ENCODE peak calls at places on chromosomes 16 and 17, in seven cellular contexts. M is IMR-90, L is HepG2, B is K562, R is A549, T is GM12878, J is H1. Q is an unnamed sample.

GRCh38 chr17:20173091-20173490 is 163.9 kb downstream of the SPECC1 start:
- DNase-seq in M (no peak), L (peak), B (no peak), R (no peak), T (no peak), J (no peak), Q (no peak)

GRCh38 chr17:69348441-69348840 is 21.5 kb upstream of the ABCA5 start:
- DNase-seq in M (no peak), L (no peak), B (no peak), R (no peak), T (no peak), J (no peak), Q (no peak)

GRCh38 chr17:39001703-39002637 is 34.8 kb upstream of the FBXO47 start:
- DNase-seq in M (peak), L (no peak), B (peak), R (peak), T (no peak), J (no peak), Q (no peak)

GRCh38 chr16:53829186-53829747 is 125.3 kb downstream of the FTO start:
- DNase-seq in M (peak), L (no peak), B (no peak), R (no peak), T (no peak), J (no peak), Q (no peak)

GRCh38 chr17:28363776-28364650 is 986 bp downstream of the SEBOX start:
- DNase-seq in M (no peak), L (no peak), B (no peak), R (no peak), T (no peak), J (no peak), Q (no peak)

GRCh38 chr17:4327638-4328037 is 38.8 kb downstream of the UBE2G1 start:
- DNase-seq in M (peak), L (no peak), B (no peak), R (peak), T (no peak), J (no peak), Q (peak)

GRCh38 chr17:4004517-4005295 is 40.5 kb upstream of the ATP2A3 start:
- DNase-seq in M (no peak), L (peak), B (peak), R (peak), T (peak), J (peak), Q (peak)

GRCh38 chr16:83137326-83137770 is 510.6 kb downstream of the CDH13 start:
- DNase-seq in M (peak), L (peak), B (no peak), R (peak), T (no peak), J (no peak), Q (no peak)

GRCh38 chr16:66911112-66911511 is 7.6 kb downstream of the CDH16 start:
- DNase-seq in M (no peak), L (no peak), B (no peak), R (no peak), T (no peak), J (no peak), Q (no peak)

GRCh38 chr17:1605681-1606351 is 22.8 kb downstream of the SLC43A2 start:
- DNase-seq in M (no peak), L (no peak), B (no peak), R (no peak), T (no peak), J (no peak), Q (no peak)

DNA sequence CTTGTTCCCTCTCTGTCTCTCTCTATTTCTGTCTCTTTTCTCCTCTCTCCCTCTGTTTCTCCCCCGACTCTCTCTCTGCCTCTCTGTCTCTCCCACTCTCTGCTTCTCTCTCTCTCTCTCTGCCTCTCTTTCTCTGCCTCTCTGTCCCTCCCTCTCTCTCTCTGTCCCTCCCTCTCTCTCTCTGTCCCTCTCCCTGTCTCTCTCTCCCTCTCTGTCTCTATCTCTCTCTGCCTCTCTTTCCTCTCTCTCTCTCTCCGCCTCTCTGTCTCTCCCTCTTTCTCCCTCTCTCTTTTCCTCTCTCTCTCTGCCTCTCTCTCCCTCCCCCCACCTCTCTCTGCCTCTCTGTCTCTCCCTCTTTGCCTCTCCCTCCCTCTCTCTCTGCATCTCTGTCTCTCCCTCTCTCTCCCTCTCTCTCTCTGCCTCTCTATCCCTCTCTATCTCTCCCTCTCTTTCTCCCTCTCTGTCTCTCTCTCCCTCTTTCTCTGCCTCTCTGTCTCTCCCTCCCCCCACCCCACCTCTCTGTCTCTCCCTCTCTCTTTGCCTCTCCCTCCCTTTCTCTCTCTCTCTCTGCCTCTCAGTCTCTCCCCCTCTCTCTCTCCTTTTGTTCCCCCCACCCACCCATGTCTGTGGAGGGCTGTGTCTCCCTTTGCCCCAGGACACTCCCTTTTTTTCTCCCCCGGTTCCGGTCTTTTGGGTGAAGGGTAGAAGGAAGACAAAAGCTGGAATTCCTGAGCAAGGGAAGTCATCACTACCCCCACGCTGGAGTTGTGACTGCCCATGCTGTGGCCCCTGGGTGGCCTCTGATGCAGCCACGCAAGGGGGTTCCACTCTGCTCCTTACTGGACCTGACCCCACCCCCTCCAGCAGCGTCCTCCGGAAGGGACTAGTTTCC is 27.1 kb upstream of the MGAT5B start:
- DNase-seq in M (no peak), L (no peak), B (peak), R (no peak), T (no peak), J (no peak), Q (no peak)
- TF ChIP-seq CEBPB in M (no peak), L (no peak), B (no peak), R (no peak), T (no peak), J (no peak), Q (no peak)

GRCh38 chr17:21228845-21229244 is 14.9 kb upstream of the TMEM11 start:
- DNase-seq in M (no peak), L (no peak), B (no peak), R (no peak), T (no peak), J (no peak), Q (no peak)
- TF ChIP-seq CEBPB in M (no peak), L (no peak), B (no peak), R (no peak), T (no peak), J (no peak), Q (no peak)

GRCh38 chr17:49504369-49504768 is 9.3 kb downstream of the NGFR start:
- DNase-seq in M (no peak), L (no peak), B (no peak), R (no peak), T (no peak), J (no peak), Q (no peak)

GRCh38 chr17:49502258-49502657 is 7.2 kb downstream of the NGFR start:
- DNase-seq in M (no peak), L (no peak), B (no peak), R (no peak), T (no peak), J (no peak), Q (no peak)

GRCh38 chr17:49497147-49498036 is 2.3 kb downstream of the NGFR start:
- DNase-seq in M (peak), L (no peak), B (no peak), R (no peak), T (no peak), J (peak), Q (no peak)

GRCh38 chr17:49498037-49498615 is 3.0 kb downstream of the NGFR start:
- DNase-seq in M (no peak), L (no peak), B (no peak), R (peak), T (no peak), J (peak), Q (no peak)

GRCh38 chr17:49501496-49501895 is 6.4 kb downstream of the NGFR start:
- DNase-seq in M (no peak), L (peak), B (no peak), R (no peak), T (no peak), J (no peak), Q (no peak)
- TF ChIP-seq CEBPB in M (no peak), L (no peak), B (no peak), R (no peak), T (no peak), J (no peak), Q (no peak)

DNA sequence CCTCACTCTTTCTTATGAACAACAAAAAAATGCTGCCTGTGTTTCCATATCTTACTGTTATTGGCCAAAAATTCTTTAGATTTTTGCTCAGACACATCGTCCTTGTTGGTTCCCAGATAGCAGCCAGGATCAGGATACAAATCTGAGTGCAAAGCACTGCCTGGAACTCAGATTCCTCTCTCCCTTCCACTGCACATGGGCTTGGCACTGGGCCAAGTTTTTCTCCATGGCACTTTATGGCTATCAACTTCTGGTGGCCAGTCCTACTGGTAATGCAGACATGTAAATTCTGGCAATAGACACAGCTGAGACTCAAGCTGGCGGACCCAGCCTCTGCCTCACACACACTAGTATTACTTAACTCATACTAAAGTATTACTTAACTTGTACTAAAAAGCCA is 181.3 kb upstream of the COX10 start:
- DNase-seq in M (peak), L (no peak), B (no peak), R (no peak), T (no peak), J (no peak), Q (no peak)
- TF ChIP-seq CEBPB in M (no peak), L (no peak), B (no peak), R (no peak), T (no peak), J (no peak), Q (no peak)

DNA sequence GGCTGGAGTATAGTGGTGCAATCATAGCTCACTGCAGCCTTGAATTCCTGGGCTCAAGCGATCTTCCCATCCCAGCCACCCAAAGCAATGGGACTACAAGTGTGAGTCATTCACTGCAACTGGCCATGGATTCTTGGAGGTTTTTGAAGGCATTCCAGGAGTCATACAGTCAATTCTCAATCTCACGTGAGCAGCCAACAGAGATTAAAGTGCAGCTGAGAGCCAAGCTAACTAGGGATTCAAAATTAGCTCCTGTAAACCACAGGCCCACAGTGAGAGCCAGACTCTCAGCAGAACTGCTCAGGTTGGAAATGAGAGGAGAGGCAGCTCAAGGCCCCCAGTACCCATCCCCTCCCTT is 30.2 kb downstream of the XPO6 start:
- DNase-seq in M (peak), L (peak), B (no peak), R (peak), T (no peak), J (no peak), Q (peak)
- TF ChIP-seq CEBPB in M (peak), L (peak), B (no peak), R (no peak), T (no peak), J (no peak), Q (no peak)